ENCODE peak calls at places on chromosome 5, in six cellular contexts. K, A, P, H, V and N are unnamed samples.

GRCh38 chr5:34833991-34834793 is 4.8 kb upstream of the TTC23L start:
- DNase-seq in K (no peak), A (no peak), P (no peak), H (no peak), V (no peak), N (no peak)

GRCh38 chr5:122492675-122493074 is 180.6 kb downstream of the SNCAIP start:
- DNase-seq in K (no peak), A (no peak), P (peak; percentile 73), H (no peak), V (no peak), N (no peak)

GRCh38 chr5:95961617-95962474 is at the start of gene ELL2:
- DNase-seq in K (peak; percentile 96), A (peak; percentile 93), P (peak; percentile 98), H (peak; percentile 69), V (peak; percentile 99), N (peak; percentile 97)

GRCh38 chr5:120874463-120874862 is 410.4 kb downstream of the PRR16 start:
- DNase-seq in K (no peak), A (no peak), P (no peak), H (no peak), V (no peak), N (no peak)

GRCh38 chr5:64019746-64020145 is 57.5 kb upstream of the HTR1A start:
- DNase-seq in K (no peak), A (no peak), P (no peak), H (no peak), V (no peak), N (no peak)

GRCh38 chr5:149434162-149435014 is 55.3 kb upstream of the IL17B start:
- DNase-seq in K (peak; percentile 30), A (peak; percentile 27), P (peak; percentile 75), H (peak; percentile 56), V (peak; percentile 38), N (peak; percentile 31)

GRCh38 chr5:137252513-137252912 is 246.6 kb downstream of the SPOCK1 start:
- DNase-seq in K (no peak), A (no peak), P (no peak), H (no peak), V (no peak), N (no peak)

GRCh38 chr5:175448276-175448675 is 4.3 kb upstream of the DRD1 start:
- DNase-seq in K (no peak), A (no peak), P (no peak), H (no peak), V (no peak), N (no peak)

GRCh38 chr5:171688696-171689495 is 96.7 kb upstream of the SMIM23 start:
- DNase-seq in K (no peak), A (no peak), P (no peak), H (no peak), V (no peak), N (no peak)

GRCh38 chr5:50745221-50745620 is 78.8 kb downstream of the PARP8 start:
- DNase-seq in K (no peak), A (no peak), P (no peak), H (no peak), V (no peak), N (no peak)

GRCh38 chr5:428219-428618 is 14.8 kb upstream of the EXOC3 start:
- DNase-seq in K (no peak), A (no peak), P (no peak), H (no peak), V (no peak), N (no peak)

GRCh38 chr5:148446591-148446990 is 62.8 kb downstream of the FBXO38 start:
- DNase-seq in K (no peak), A (no peak), P (no peak), H (no peak), V (no peak), N (no peak)

GRCh38 chr5:179319741-179320281 is 25.4 kb downstream of the ADAMTS2 start:
- DNase-seq in K (no peak), A (no peak), P (no peak), H (no peak), V (no peak), N (no peak)

GRCh38 chr5:18744441-18744840 is 1110.2 kb downstream of the TAF11L14 start:
- DNase-seq in K (no peak), A (no peak), P (no peak), H (no peak), V (no peak), N (no peak)

GRCh38 chr5:139443766-139444473 is 4.6 kb upstream of the DNAJC18 start:
- DNase-seq in K (no peak), A (no peak), P (peak; percentile 13), H (no peak), V (no peak), N (peak; percentile 28)

GRCh38 chr5:163758283-163758711 is 252.9 kb downstream of the MAT2B start:
- DNase-seq in K (no peak), A (no peak), P (peak; percentile 39), H (no peak), V (no peak), N (no peak)

GRCh38 chr5:138273834-138274188 is 610 bp downstream of the GFRA3 start:
- DNase-seq in K (no peak), A (no peak), P (no peak), H (no peak), V (no peak), N (no peak)

GRCh38 chr5:31383734-31384133 is 148.2 kb downstream of the DROSHA start:
- DNase-seq in K (no peak), A (no peak), P (no peak), H (no peak), V (no peak), N (no peak)

GRCh38 chr5:16568875-16569580 is 47.8 kb downstream of the RETREG1 start:
- DNase-seq in K (no peak), A (no peak), P (peak; percentile 92), H (no peak), V (no peak), N (no peak)

GRCh38 chr5:177473461-177473991 is at the start of gene DBN1:
- DNase-seq in K (no peak), A (no peak), P (peak; percentile 56), H (peak; percentile 76), V (no peak), N (no peak)

GRCh38 chr5:132849347-132849746 is 16.9 kb downstream of the GDF9 start:
- DNase-seq in K (no peak), A (no peak), P (no peak), H (no peak), V (no peak), N (no peak)